ENCODE peak calls at places on chromosomes 7 and 10, in six cellular contexts. W is stimulated activated CD4-positive, alpha-beta T cell treated with anti-CD3 and anti-CD28 coated beads, Interleukin-1b, Interleukin-23, amount 100 ng/mL, for 24 hours; R is activated naive CD8-positive, alpha-beta T cell treated with anti-CD3 and anti-CD28 coated beads for 36 hours; K is KBM-7; U is epithelial cell of esophagus; A is IMR-90. E is an unnamed sample.

GRCh38 chr10:29634764-29635625 is at the start of gene SVIL:
- DNase-seq in A (peak), R (no peak), K (no peak), U (peak), W (no peak), E (no peak)

GRCh38 chr7:43385856-43386255 is 197.1 kb upstream of the STK17A start:
- DNase-seq in K (peak), U (peak), R (peak), W (peak), A (peak), E (no peak)

GRCh38 chr10:63268798-63269503 is 135.8 kb downstream of the NRBF2 start:
- DNase-seq in W (peak), K (peak), U (peak), A (peak), R (peak), E (peak)

GRCh38 chr7:156096806-156097538 is 284.7 kb upstream of the SHH start:
- DNase-seq in U (no peak), R (no peak), W (no peak), K (no peak), A (no peak), E (no peak)

GRCh38 chr7:116285252-116285651 is 74.9 kb downstream of the TES start:
- DNase-seq in R (no peak), U (no peak), W (no peak), K (no peak), A (no peak), E (no peak)

GRCh38 chr10:62978417-62978955 is 154.6 kb upstream of the NRBF2 start:
- DNase-seq in U (peak), K (no peak), W (no peak), R (no peak), A (no peak), E (no peak)

GRCh38 chr10:76497671-76498070 is 1066.2 kb downstream of the LRMDA start:
- DNase-seq in R (no peak), W (no peak), K (no peak), U (no peak), A (no peak), E (no peak)

GRCh38 chr10:31477584-31477983 is 158.6 kb downstream of the ZEB1 start:
- DNase-seq in R (no peak), A (peak), K (no peak), U (no peak), W (no peak), E (no peak)

GRCh38 chr7:80943342-80943741 is 24.5 kb upstream of the SEMA3C start:
- DNase-seq in U (peak), R (no peak), W (no peak), A (no peak), K (no peak), E (no peak)

GRCh38 chr7:50752422-50752821 is 30.3 kb downstream of the GRB10 start:
- DNase-seq in W (no peak), R (no peak), U (no peak), K (no peak), A (no peak), E (no peak)

GRCh38 chr10:5678397-5678983 is 6.1 kb upstream of the TASOR2 start:
- DNase-seq in A (no peak), W (no peak), K (no peak), U (no peak), R (no peak), E (no peak)

GRCh38 chr7:22375359-22376048 is 18.6 kb upstream of the RAPGEF5 start:
- DNase-seq in K (no peak), A (peak), R (no peak), W (no peak), U (peak), E (no peak)